ENCODE peak calls at places on chromosomes 5 and 9, in four cellular contexts. One of them, this sample, is unnamed.

GRCh38 chr5:59829389-59829788 is 64.1 kb downstream of the PDE4D start:
- DNase-seq in stomach: no peak
- DNase-seq in lung: no peak
- DNase-seq in fibroblast of lung: peak; percentile 90
- DNase-seq in this sample: no peak

GRCh38 chr5:115378754-115379153 is 82.3 kb upstream of the CCDC112 start:
- DNase-seq in stomach: no peak
- DNase-seq in lung: no peak
- DNase-seq in fibroblast of lung: no peak
- DNase-seq in this sample: no peak

GRCh38 chr5:151587796-151588606 is 3.1 kb downstream of the FAT2 start:
- DNase-seq in stomach: no peak
- DNase-seq in lung: no peak
- DNase-seq in fibroblast of lung: no peak
- DNase-seq in this sample: no peak

GRCh38 chr9:108691614-108692013 is 164.2 kb downstream of the ACTL7B start:
- DNase-seq in stomach: peak; percentile 35
- DNase-seq in lung: no peak
- DNase-seq in fibroblast of lung: no peak
- DNase-seq in this sample: no peak

GRCh38 chr9:17597977-17598376 is 19.1 kb downstream of the SH3GL2 start:
- DNase-seq in stomach: no peak
- DNase-seq in lung: no peak
- DNase-seq in fibroblast of lung: no peak
- DNase-seq in this sample: no peak

GRCh38 chr5:32909207-32909606 is 198.1 kb downstream of the NPR3 start:
- DNase-seq in stomach: no peak
- DNase-seq in lung: no peak
- DNase-seq in fibroblast of lung: peak; percentile 3
- DNase-seq in this sample: no peak

GRCh38 chr5:119304439-119304838 is 51.4 kb upstream of the TNFAIP8 start:
- DNase-seq in stomach: no peak
- DNase-seq in lung: no peak
- DNase-seq in fibroblast of lung: no peak
- DNase-seq in this sample: no peak

GRCh38 chr9:112925058-112925641 is 34.5 kb upstream of the SLC46A2 start:
- DNase-seq in stomach: no peak
- DNase-seq in lung: no peak
- DNase-seq in fibroblast of lung: peak; percentile 44
- DNase-seq in this sample: no peak

GRCh38 chr5:17219006-17219422 is 1.6 kb downstream of the BASP1 start:
- DNase-seq in stomach: no peak
- DNase-seq in lung: no peak
- DNase-seq in fibroblast of lung: no peak
- DNase-seq in this sample: peak; percentile 72

GRCh38 chr9:38641142-38641541 is 20.7 kb upstream of the ANKRD18A start:
- DNase-seq in stomach: no peak
- DNase-seq in lung: no peak
- DNase-seq in fibroblast of lung: no peak
- DNase-seq in this sample: no peak

GRCh38 chr9:71678999-71679398 is 89.3 kb downstream of the CEMIP2 start:
- DNase-seq in stomach: no peak
- DNase-seq in lung: no peak
- DNase-seq in fibroblast of lung: no peak
- DNase-seq in this sample: no peak

GRCh38 chr9:37753489-37754190 is at the start of gene TRMT10B:
- DNase-seq in stomach: peak; percentile 62
- DNase-seq in lung: peak; percentile 71
- DNase-seq in fibroblast of lung: peak; percentile 73
- DNase-seq in this sample: peak; percentile 10

GRCh38 chr9:104506565-104506964 is 2.5 kb downstream of the OR13F1 start:
- DNase-seq in stomach: no peak
- DNase-seq in lung: no peak
- DNase-seq in fibroblast of lung: no peak
- DNase-seq in this sample: no peak

GRCh38 chr5:84605246-84605645 is 220.6 kb upstream of the EDIL3 start:
- DNase-seq in stomach: no peak
- DNase-seq in lung: no peak
- DNase-seq in fibroblast of lung: no peak
- DNase-seq in this sample: no peak

GRCh38 chr9:114282926-114283325 is 40.0 kb upstream of the ORM1 start:
- DNase-seq in stomach: no peak
- DNase-seq in lung: no peak
- DNase-seq in fibroblast of lung: peak; percentile 84
- DNase-seq in this sample: no peak

GRCh38 chr5:171858303-171858702 is 72.7 kb downstream of the SMIM23 start:
- DNase-seq in stomach: no peak
- DNase-seq in lung: no peak
- DNase-seq in fibroblast of lung: no peak
- DNase-seq in this sample: no peak

GRCh38 chr5:72658767-72659540 is 151.7 kb upstream of the ZNF366 start:
- DNase-seq in stomach: no peak
- DNase-seq in lung: no peak
- DNase-seq in fibroblast of lung: no peak
- DNase-seq in this sample: no peak

GRCh38 chr9:113857875-113858274 is 18.2 kb upstream of the ZNF618 start:
- DNase-seq in stomach: no peak
- DNase-seq in lung: no peak
- DNase-seq in fibroblast of lung: no peak
- DNase-seq in this sample: no peak

GRCh38 chr5:106699198-106699597 is 971.5 kb downstream of the EFNA5 start:
- DNase-seq in stomach: no peak
- DNase-seq in lung: no peak
- DNase-seq in fibroblast of lung: no peak
- DNase-seq in this sample: no peak

GRCh38 chr9:76213751-76214150 is 180.5 kb downstream of the RFK start:
- DNase-seq in stomach: no peak
- DNase-seq in lung: no peak
- DNase-seq in fibroblast of lung: no peak
- DNase-seq in this sample: peak; percentile 39

GRCh38 chr9:101477736-101478135 is 42.2 kb upstream of the ALDOB start:
- DNase-seq in stomach: no peak
- DNase-seq in lung: no peak
- DNase-seq in fibroblast of lung: no peak
- DNase-seq in this sample: no peak

GRCh38 chr5:39521945-39522590 is 97.3 kb upstream of the DAB2 start:
- DNase-seq in stomach: no peak
- DNase-seq in lung: no peak
- DNase-seq in fibroblast of lung: no peak
- DNase-seq in this sample: no peak

GRCh38 chr5:163571755-163572154 is 66.3 kb downstream of the MAT2B start:
- DNase-seq in stomach: no peak
- DNase-seq in lung: no peak
- DNase-seq in fibroblast of lung: peak; percentile 99
- DNase-seq in this sample: peak; percentile 89

GRCh38 chr9:79663878-79664277 is 92.1 kb downstream of the TLE4 start:
- DNase-seq in stomach: no peak
- DNase-seq in lung: no peak
- DNase-seq in fibroblast of lung: no peak
- DNase-seq in this sample: no peak

GRCh38 chr5:159993194-159993593 is 15.7 kb upstream of the TTC1 start:
- DNase-seq in stomach: no peak
- DNase-seq in lung: no peak
- DNase-seq in fibroblast of lung: no peak
- DNase-seq in this sample: no peak

GRCh38 chr5:56522972-56523371 is 289.8 kb upstream of the ANKRD55 start:
- DNase-seq in stomach: no peak
- DNase-seq in lung: no peak
- DNase-seq in fibroblast of lung: peak; percentile 62
- DNase-seq in this sample: no peak

GRCh38 chr9:79490657-79491250 is 81.0 kb upstream of the TLE4 start:
- DNase-seq in stomach: no peak
- DNase-seq in lung: no peak
- DNase-seq in fibroblast of lung: no peak
- DNase-seq in this sample: no peak

GRCh38 chr5:42620579-42621216 is 135.9 kb upstream of the CCDC152 start:
- DNase-seq in stomach: no peak
- DNase-seq in lung: no peak
- DNase-seq in fibroblast of lung: no peak
- DNase-seq in this sample: no peak

GRCh38 chr5:42590566-42590965 is 166.1 kb upstream of the CCDC152 start:
- DNase-seq in stomach: no peak
- DNase-seq in lung: no peak
- DNase-seq in fibroblast of lung: no peak
- DNase-seq in this sample: no peak

GRCh38 chr9:114958021-114958846 is 27.8 kb upstream of the TNFSF8 start:
- DNase-seq in stomach: no peak
- DNase-seq in lung: peak; percentile 48
- DNase-seq in fibroblast of lung: peak; percentile 26
- DNase-seq in this sample: no peak

GRCh38 chr5:99191181-99191775 is 262.5 kb upstream of the CHD1 start:
- DNase-seq in stomach: no peak
- DNase-seq in lung: no peak
- DNase-seq in fibroblast of lung: no peak
- DNase-seq in this sample: no peak

GRCh38 chr5:88858392-88858791 is 24.6 kb downstream of the MEF2C start:
- DNase-seq in stomach: no peak
- DNase-seq in lung: no peak
- DNase-seq in fibroblast of lung: no peak
- DNase-seq in this sample: no peak
- H3K9me3 ChIP-seq in stomach: no peaks in the 10 kb centered on the region
- H3K9me3 ChIP-seq in lung: no peaks in the 10 kb centered on the region
- H3K9me3 ChIP-seq in fibroblast of lung: no peaks in the 10 kb centered on the region
- H3K9me3 ChIP-seq in this sample: no peaks in the 10 kb centered on the region

GRCh38 chr5:141328231-141328630 is 2.1 kb upstream of the PCDHGA1 start:
- DNase-seq in stomach: no peak
- DNase-seq in lung: no peak
- DNase-seq in fibroblast of lung: no peak
- DNase-seq in this sample: no peak
- H3K9me3 ChIP-seq in stomach: peaks cover 21% of the 10 kb centered on the region
- H3K9me3 ChIP-seq in lung: peaks cover 46% of the 10 kb centered on the region
- H3K9me3 ChIP-seq in fibroblast of lung: no peaks in the 10 kb centered on the region
- H3K9me3 ChIP-seq in this sample: peaks cover 10% of the 10 kb centered on the region

DNA sequence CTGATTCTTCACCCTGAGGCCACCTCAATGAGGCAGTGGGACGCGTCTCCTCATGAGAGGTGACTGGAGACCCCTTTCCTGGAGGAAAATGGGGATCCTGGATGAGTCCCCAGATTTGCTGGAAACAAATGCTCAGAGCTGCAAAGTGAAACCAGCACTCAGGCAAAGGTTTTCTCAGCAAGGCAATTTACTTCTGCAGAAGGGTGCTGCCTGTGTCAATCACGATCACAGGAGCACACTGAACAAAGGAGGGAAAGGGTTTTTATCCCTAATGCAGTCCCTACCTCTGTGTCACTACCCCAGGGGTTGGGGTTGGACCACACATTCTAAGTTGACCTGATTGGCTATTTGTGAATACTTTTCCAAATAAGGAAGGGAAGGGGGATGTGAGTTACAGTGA is 69.9 kb upstream of the CDK20 start:
- DNase-seq in stomach: no peak
- DNase-seq in lung: no peak
- DNase-seq in fibroblast of lung: no peak
- DNase-seq in this sample: no peak
- H3K9me3 ChIP-seq in stomach: peaks cover 7% of the 10 kb centered on the region
- H3K9me3 ChIP-seq in lung: peaks cover 14% of the 10 kb centered on the region
- H3K9me3 ChIP-seq in fibroblast of lung: no peaks in the 10 kb centered on the region
- H3K9me3 ChIP-seq in this sample: peaks cover 10% of the 10 kb centered on the region

DNA sequence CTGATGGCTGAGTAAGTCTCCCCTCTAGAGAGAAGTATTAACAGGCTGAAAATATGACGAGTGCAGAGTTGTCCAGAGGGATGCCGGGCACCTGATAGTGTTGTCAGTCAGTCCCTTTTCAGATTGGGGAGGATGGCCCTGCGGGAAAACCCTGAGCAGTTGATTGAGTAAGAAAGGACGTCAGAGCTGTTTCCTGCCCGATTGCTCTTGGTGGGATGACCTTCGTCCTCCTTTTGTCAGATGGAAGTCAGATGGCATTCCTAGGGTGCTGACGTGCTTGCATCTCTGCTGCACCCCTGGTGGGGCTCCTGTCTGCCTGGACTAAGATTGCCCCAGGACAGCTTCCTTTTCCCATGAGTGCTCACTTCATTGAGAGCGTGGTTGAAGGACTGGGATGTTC is 9.8 kb downstream of the ZNF354B start:
- DNase-seq in stomach: no peak
- DNase-seq in lung: no peak
- DNase-seq in fibroblast of lung: peak; percentile 14
- DNase-seq in this sample: no peak
- H3K9me3 ChIP-seq in stomach: peaks cover 7% of the 10 kb centered on the region
- H3K9me3 ChIP-seq in lung: peaks cover 33% of the 10 kb centered on the region
- H3K9me3 ChIP-seq in fibroblast of lung: no peaks in the 10 kb centered on the region
- H3K9me3 ChIP-seq in this sample: peaks cover 19% of the 10 kb centered on the region

This sample was measured in SJSA1.